ENCODE peak calls at places on chromosomes 5 and 9, in four cellular contexts. A is K562, C is GM12878, T is HepG2. L is an unnamed sample.

GRCh38 chr5:136103118-136103517 is 29.5 kb upstream of the SMAD5 start:
- DNase-seq in A (no peak), C (no peak), T (no peak), L (no peak)

GRCh38 chr9:121463026-121463827 is 36.4 kb downstream of the GGTA1 start:
- DNase-seq in A (peak), C (no peak), T (peak), L (peak)

GRCh38 chr9:72382405-72382804 is 17.4 kb upstream of the ZFAND5 start:
- DNase-seq in A (no peak), C (no peak), T (no peak), L (no peak)

GRCh38 chr5:178434016-178434761 is 156.0 kb downstream of the COL23A1 start:
- DNase-seq in A (no peak), C (no peak), T (no peak), L (no peak)

GRCh38 chr9:72410214-72410613 is 45.2 kb upstream of the ZFAND5 start:
- DNase-seq in A (no peak), C (no peak), T (no peak), L (no peak)

GRCh38 chr9:5696884-5697283 is 68.0 kb downstream of the RIC1 start:
- DNase-seq in A (no peak), C (peak), T (no peak), L (no peak)

GRCh38 chr5:169416583-169417196 is 115.8 kb upstream of the SLIT3 start:
- DNase-seq in A (no peak), C (peak), T (no peak), L (no peak)

GRCh38 chr5:93805616-93806393 is 64.4 kb upstream of the POU5F2 start:
- DNase-seq in A (no peak), C (no peak), T (no peak), L (no peak)

GRCh38 chr5:96431376-96432244 is 1.4 kb downstream of the PCSK1 start:
- DNase-seq in A (peak), C (no peak), T (no peak), L (peak)

GRCh38 chr9:125966959-125967711 is 220.0 kb downstream of the PBX3 start:
- DNase-seq in A (no peak), C (no peak), T (no peak), L (no peak)

GRCh38 chr5:131110256-131110594 is 54.8 kb downstream of the HINT1 start:
- DNase-seq in A (no peak), C (no peak), T (no peak), L (no peak)

GRCh38 chr9:133703571-133704399 is 34.4 kb downstream of the SARDH start:
- DNase-seq in A (no peak), C (no peak), T (no peak), L (peak)

GRCh38 chr5:133990396-133990795 is 14.4 kb downstream of the VDAC1 start:
- DNase-seq in A (no peak), C (no peak), T (no peak), L (no peak)

GRCh38 chr5:168967882-168968620 is 332.9 kb downstream of the SLIT3 start:
- DNase-seq in A (no peak), C (no peak), T (no peak), L (no peak)

GRCh38 chr9:119689879-119690278 is 320.6 kb upstream of the BRINP1 start:
- DNase-seq in A (no peak), C (no peak), T (no peak), L (peak)

GRCh38 chr9:86122309-86122708 is 23.0 kb upstream of the GOLM1 start:
- DNase-seq in A (no peak), C (no peak), T (peak), L (no peak)

GRCh38 chr9:71609453-71609840 is 158.9 kb downstream of the CEMIP2 start:
- DNase-seq in A (no peak), C (no peak), T (no peak), L (no peak)

GRCh38 chr5:31853398-31854135 is 214.6 kb downstream of the PDZD2 start:
- DNase-seq in A (no peak), C (no peak), T (no peak), L (no peak)

GRCh38 chr9:130263601-130264413 is 1.8 kb upstream of the HMCN2 start:
- DNase-seq in A (no peak), C (no peak), T (no peak), L (no peak)

DNA sequence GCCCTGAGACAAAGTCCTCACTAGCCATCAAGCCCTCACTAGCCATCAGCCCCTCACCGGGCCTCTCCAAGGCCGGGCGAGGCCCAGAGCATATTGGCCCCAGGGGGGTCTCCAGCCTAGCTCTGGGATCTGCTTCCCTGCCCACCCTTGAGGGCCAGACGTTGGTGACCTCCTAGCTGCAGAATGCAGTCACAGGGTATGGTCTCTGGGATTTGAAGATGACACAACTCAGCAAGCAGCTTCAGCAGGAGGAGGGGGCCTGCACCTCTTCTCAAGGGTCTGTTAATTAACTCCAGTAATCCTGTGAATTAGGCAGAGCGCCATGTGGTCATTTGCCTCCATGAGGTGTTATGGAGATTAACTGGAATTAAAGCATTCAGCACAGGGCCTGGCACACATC is 116.9 kb upstream of the SPOCK1 start:
- DNase-seq in A (no peak), C (no peak), T (no peak), L (no peak)
- TF ChIP-seq NR2C2 in A (no peak), C (no peak), T (no peak), L (no peak)

DNA sequence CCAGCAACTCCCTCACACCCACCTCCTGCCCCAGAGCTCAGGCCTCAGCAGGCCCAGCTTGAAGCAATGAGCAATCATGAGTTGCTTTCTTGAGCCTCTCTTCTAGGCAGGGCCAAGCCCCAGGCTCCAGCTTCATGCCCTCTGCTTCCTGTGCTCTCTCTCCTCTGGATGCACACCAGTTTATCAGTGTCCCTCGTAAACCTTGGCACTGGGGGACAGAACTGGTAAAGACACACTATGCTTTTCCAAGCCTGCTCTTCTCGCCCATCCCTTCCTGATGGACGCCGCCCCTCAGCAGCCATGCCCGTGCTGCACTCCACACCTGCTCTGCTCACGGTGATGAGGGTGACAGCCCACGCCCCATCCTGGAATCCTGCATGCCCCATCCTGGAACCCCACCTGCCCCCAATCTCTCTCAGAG is 49.4 kb upstream of the ORM1 start:
- DNase-seq in A (no peak), C (no peak), T (no peak), L (peak)
- TF ChIP-seq NR2C2 in A (no peak), C (no peak), T (no peak), L (no peak)

GRCh38 chr5:98321356-98321755 is 452.1 kb upstream of the RGMB start:
- DNase-seq in A (no peak), C (no peak), T (no peak), L (no peak)

GRCh38 chr5:98319299-98320011 is 454.0 kb upstream of the RGMB start:
- DNase-seq in A (no peak), C (no peak), T (no peak), L (no peak)

GRCh38 chr5:98320317-98320716 is 453.1 kb upstream of the RGMB start:
- DNase-seq in A (no peak), C (no peak), T (no peak), L (no peak)
- TF ChIP-seq NR2C2 in A (no peak), C (no peak), T (no peak), L (no peak)

GRCh38 chr9:7560669-7561305 is 238.8 kb downstream of the DMAC1 start:
- DNase-seq in A (no peak), C (no peak), T (no peak), L (no peak)
- TF ChIP-seq NR2C2 in A (no peak), C (no peak), T (no peak), L (no peak)

DNA sequence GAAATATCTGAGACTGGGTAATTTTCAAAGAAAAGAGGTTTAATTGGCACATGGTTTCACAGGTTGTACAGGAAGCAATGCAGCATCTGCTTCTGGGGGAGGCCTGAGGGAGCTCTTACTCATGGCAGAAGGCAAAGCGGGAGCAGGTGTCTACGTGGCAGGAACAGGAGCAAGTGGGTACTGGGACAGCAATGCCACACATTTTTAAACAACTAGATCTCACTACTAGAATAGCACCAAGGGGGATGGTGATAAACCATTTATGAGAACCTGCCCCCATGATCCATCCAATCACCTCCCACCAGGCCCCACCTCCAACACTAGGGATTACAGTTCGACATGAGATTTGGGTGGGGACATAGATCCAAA is 47.6 kb upstream of the HOMER1 start:
- DNase-seq in A (no peak), C (no peak), T (no peak), L (no peak)
- TF ChIP-seq NR2C2 in A (peak), C (no peak), T (no peak), L (no peak)

L was measured in WTC11.